ENCODE peak calls at places on chromosomes 13 and 19, in five cellular contexts. One of them, this sample, is unnamed.

GRCh38 chr19:16598848-16599247 is 26.6 kb upstream of the SLC35E1 start:
- DNase-seq in hippocampal formation: no peak
- DNase-seq in GM03348: no peak
- DNase-seq in substantia nigra: no peak
- DNase-seq in stimulated activated CD4-positive, alpha-beta T cell treated with anti-CD3 and anti-CD28 coated beads, Interleukin-4, amount 100 ng/mL, for 1 hour: no peak
- DNase-seq in this sample: no peak

GRCh38 chr19:56252699-56253422 is 19.7 kb upstream of the EDDM13 start:
- DNase-seq in GM03348: peak; percentile 77
- DNase-seq in substantia nigra: peak; percentile 14
- DNase-seq in stimulated activated CD4-positive, alpha-beta T cell treated with anti-CD3 and anti-CD28 coated beads, Interleukin-4, amount 100 ng/mL, for 1 hour: peak; percentile 72
- DNase-seq in hippocampal formation: peak; percentile 39
- DNase-seq in this sample: peak; percentile 80

GRCh38 chr13:31225998-31226675 is 26.4 kb downstream of the B3GLCT start:
- DNase-seq in GM03348: no peak
- DNase-seq in substantia nigra: no peak
- DNase-seq in hippocampal formation: no peak
- DNase-seq in stimulated activated CD4-positive, alpha-beta T cell treated with anti-CD3 and anti-CD28 coated beads, Interleukin-4, amount 100 ng/mL, for 1 hour: no peak
- DNase-seq in this sample: no peak

GRCh38 chr13:113954046-113954841 is 19.6 kb downstream of the C13orf46 start:
- DNase-seq in stimulated activated CD4-positive, alpha-beta T cell treated with anti-CD3 and anti-CD28 coated beads, Interleukin-4, amount 100 ng/mL, for 1 hour: no peak
- DNase-seq in hippocampal formation: no peak
- DNase-seq in substantia nigra: no peak
- DNase-seq in GM03348: no peak
- DNase-seq in this sample: no peak

GRCh38 chr19:13833330-13834265 is 38.4 kb downstream of the ZSWIM4 start:
- DNase-seq in substantia nigra: peak; percentile 78
- DNase-seq in GM03348: peak; percentile 97
- DNase-seq in hippocampal formation: peak; percentile 75
- DNase-seq in stimulated activated CD4-positive, alpha-beta T cell treated with anti-CD3 and anti-CD28 coated beads, Interleukin-4, amount 100 ng/mL, for 1 hour: peak; percentile 95
- DNase-seq in this sample: peak; percentile 95

GRCh38 chr19:29672933-29673336 is 7.7 kb downstream of the PLEKHF1 start:
- DNase-seq in GM03348: peak; percentile 1
- DNase-seq in substantia nigra: no peak
- DNase-seq in hippocampal formation: no peak
- DNase-seq in stimulated activated CD4-positive, alpha-beta T cell treated with anti-CD3 and anti-CD28 coated beads, Interleukin-4, amount 100 ng/mL, for 1 hour: peak; percentile 82
- DNase-seq in this sample: peak; percentile 61

GRCh38 chr13:66618702-66619101 is 611.4 kb downstream of the PCDH9 start:
- DNase-seq in substantia nigra: no peak
- DNase-seq in GM03348: peak; percentile 50
- DNase-seq in hippocampal formation: no peak
- DNase-seq in stimulated activated CD4-positive, alpha-beta T cell treated with anti-CD3 and anti-CD28 coated beads, Interleukin-4, amount 100 ng/mL, for 1 hour: no peak
- DNase-seq in this sample: no peak

GRCh38 chr19:48631254-48631653 is 5.9 kb downstream of the DBP start:
- DNase-seq in stimulated activated CD4-positive, alpha-beta T cell treated with anti-CD3 and anti-CD28 coated beads, Interleukin-4, amount 100 ng/mL, for 1 hour: no peak
- DNase-seq in GM03348: no peak
- DNase-seq in hippocampal formation: no peak
- DNase-seq in substantia nigra: no peak
- DNase-seq in this sample: no peak

GRCh38 chr13:30148791-30149190 is 158.6 kb downstream of the KATNAL1 start:
- DNase-seq in substantia nigra: no peak
- DNase-seq in hippocampal formation: no peak
- DNase-seq in GM03348: no peak
- DNase-seq in stimulated activated CD4-positive, alpha-beta T cell treated with anti-CD3 and anti-CD28 coated beads, Interleukin-4, amount 100 ng/mL, for 1 hour: no peak
- DNase-seq in this sample: no peak

GRCh38 chr19:16518061-16518460 is 21.9 kb downstream of the C19orf44 start:
- DNase-seq in substantia nigra: no peak
- DNase-seq in GM03348: no peak
- DNase-seq in stimulated activated CD4-positive, alpha-beta T cell treated with anti-CD3 and anti-CD28 coated beads, Interleukin-4, amount 100 ng/mL, for 1 hour: no peak
- DNase-seq in hippocampal formation: no peak
- DNase-seq in this sample: no peak

GRCh38 chr19:42244452-42245220 is 2.2 kb upstream of the GSK3A start:
- DNase-seq in stimulated activated CD4-positive, alpha-beta T cell treated with anti-CD3 and anti-CD28 coated beads, Interleukin-4, amount 100 ng/mL, for 1 hour: peak; percentile 91
- DNase-seq in GM03348: peak; percentile 83
- DNase-seq in substantia nigra: peak; percentile 92
- DNase-seq in hippocampal formation: peak; percentile 92
- DNase-seq in this sample: peak; percentile 94